ENCODE peak calls at places on chromosomes 12 and 14, in five cellular contexts. F is GM12878, K is HepG2, Y is HCT116, C is K562. R is an unnamed sample.

GRCh38 chr12:25058619-25059018 is 109.7 kb upstream of the BCAT1 start:
- DNase-seq in F (peak), K (no peak), Y (no peak), C (no peak), R (no peak)

GRCh38 chr12:66269757-66270383 is 32.4 kb upstream of the HELB start:
- DNase-seq in F (peak), K (peak), Y (peak), C (peak), R (peak)

GRCh38 chr14:100575266-100575995 is 11.8 kb downstream of the BEGAIN start:
- DNase-seq in F (no peak), K (no peak), Y (no peak), C (no peak), R (no peak)

GRCh38 chr12:66195242-66195641 is 6.2 kb downstream of the IRAK3 start:
- DNase-seq in F (no peak), K (no peak), Y (no peak), C (no peak), R (no peak)

GRCh38 chr14:32298346-32298745 is 30.8 kb upstream of the AKAP6 start:
- DNase-seq in F (no peak), K (no peak), Y (no peak), C (no peak), R (no peak)

GRCh38 chr14:91119556-91120311 is 5.9 kb downstream of the DGLUCY start:
- DNase-seq in F (no peak), K (no peak), Y (peak), C (peak), R (no peak)

GRCh38 chr14:24978862-24979724 is 70.9 kb downstream of the STXBP6 start:
- DNase-seq in F (peak), K (peak), Y (no peak), C (peak), R (no peak)

GRCh38 chr14:33646692-33647260 is 304.1 kb downstream of the EGLN3 start:
- DNase-seq in F (no peak), K (no peak), Y (no peak), C (no peak), R (no peak)

GRCh38 chr12:22014783-22015144 is 31.3 kb upstream of the CMAS start:
- DNase-seq in F (no peak), K (no peak), Y (no peak), C (peak), R (no peak)

GRCh38 chr12:46369095-46369473 is 3.5 kb downstream of the SLC38A2 start:
- DNase-seq in F (no peak), K (no peak), Y (no peak), C (no peak), R (no peak)

GRCh38 chr12:6084261-6084968 is 40.1 kb downstream of the VWF start:
- DNase-seq in F (no peak), K (no peak), Y (peak), C (no peak), R (peak)

GRCh38 chr12:95674088-95674595 is 116.4 kb downstream of the NTN4 start:
- DNase-seq in F (no peak), K (no peak), Y (no peak), C (no peak), R (no peak)

GRCh38 chr14:98227000-98227726 is 1044.8 kb downstream of the BCL11B start:
- DNase-seq in F (peak), K (no peak), Y (no peak), C (no peak), R (no peak)

GRCh38 chr14:97730706-97731105 is 933.5 kb downstream of the VRK1 start:
- DNase-seq in F (no peak), K (no peak), Y (no peak), C (no peak), R (no peak)

GRCh38 chr12:123151679-123152454 is 977 bp upstream of the PITPNM2 start:
- DNase-seq in F (no peak), K (no peak), Y (no peak), C (no peak), R (no peak)

GRCh38 chr14:61838661-61839060 is 76.4 kb downstream of the SNAPC1 start:
- DNase-seq in F (no peak), K (no peak), Y (no peak), C (no peak), R (no peak)

GRCh38 chr12:11719678-11720099 is 70.2 kb downstream of the ETV6 start:
- DNase-seq in F (no peak), K (no peak), Y (no peak), C (peak), R (peak)

GRCh38 chr14:88352299-88353097 is 29.4 kb upstream of the KCNK10 start:
- DNase-seq in F (no peak), K (no peak), Y (no peak), C (no peak), R (no peak)

GRCh38 chr12:131773582-131774221 is 54.5 kb upstream of the MMP17 start:
- DNase-seq in F (peak), K (no peak), Y (no peak), C (no peak), R (no peak)

GRCh38 chr12:11171953-11172675 is 1.1 kb downstream of the SMIM10L1 start:
- DNase-seq in F (no peak), K (peak), Y (no peak), C (no peak), R (peak)

GRCh38 chr14:79649856-79650255 is 561.4 kb downstream of the DIO2 start:
- DNase-seq in F (no peak), K (no peak), Y (no peak), C (no peak), R (no peak)

GRCh38 chr12:45966486-45966885 is 23.9 kb downstream of the SCAF11 start:
- DNase-seq in F (no peak), K (peak), Y (no peak), C (no peak), R (no peak)

GRCh38 chr12:49055978-49056754 is 4.4 kb downstream of the KMT2D start:
- DNase-seq in F (peak), K (peak), Y (peak), C (peak), R (peak)

GRCh38 chr12:5031242-5031641 is 12.4 kb upstream of the KCNA5 start:
- DNase-seq in F (no peak), K (no peak), Y (no peak), C (no peak), R (no peak)

GRCh38 chr12:62627181-62627580 is 160.6 kb downstream of the MON2 start:
- DNase-seq in F (no peak), K (no peak), Y (no peak), C (no peak), R (no peak)

GRCh38 chr14:104394606-104394910 is 185.0 kb upstream of the C14orf180 start:
- DNase-seq in F (no peak), K (no peak), Y (no peak), C (no peak), R (no peak)

GRCh38 chr12:91817512-91817911 is 328.1 kb downstream of the BTG1 start:
- DNase-seq in F (no peak), K (no peak), Y (no peak), C (no peak), R (no peak)

DNA sequence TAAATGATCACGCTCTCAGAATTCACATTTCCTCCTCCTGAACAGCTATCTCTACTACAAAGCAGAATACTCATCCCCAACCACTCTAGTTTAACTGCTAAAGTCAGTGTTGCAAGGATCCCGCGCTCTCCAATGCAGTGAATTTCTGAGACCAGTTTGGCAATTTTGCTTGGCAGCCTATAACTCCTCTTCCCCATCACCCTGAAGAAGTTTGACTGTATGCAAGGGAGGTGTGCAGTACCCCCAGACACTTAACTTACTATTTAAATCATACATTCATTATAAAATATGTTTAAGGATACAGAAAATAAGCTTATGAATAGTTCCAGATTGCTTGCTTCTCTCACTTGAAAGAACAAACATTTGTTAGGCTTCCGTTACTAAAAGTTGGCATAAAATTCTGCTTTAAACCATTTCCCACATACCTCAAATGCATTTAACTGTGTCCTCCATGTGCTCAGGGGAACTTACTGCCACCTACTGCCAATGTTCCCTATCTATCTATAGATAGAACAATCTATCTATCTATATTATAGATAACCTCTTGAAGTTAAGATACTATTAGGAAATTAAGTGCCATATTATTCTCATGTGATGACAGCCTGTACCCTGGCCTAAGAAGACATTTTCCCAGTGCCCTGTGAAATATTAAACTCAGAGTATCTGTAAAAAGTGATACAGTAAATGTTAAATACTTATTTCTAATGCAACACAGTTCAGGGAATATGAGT is 2.4 kb downstream of the LGR5 start:
- DNase-seq in F (no peak), K (no peak), Y (no peak), C (no peak), R (no peak)
- TF ChIP-seq ZBTB33 in F (no peak), K (no peak), Y (no peak), C (no peak), R (no peak)

GRCh38 chr12:34333337-34333736 is 311.0 kb downstream of the ALG10 start:
- DNase-seq in F (no peak), K (no peak), Y (no peak), C (peak), R (no peak)
- TF ChIP-seq ZBTB33 in F (no peak), K (no peak), Y (no peak), C (no peak), R (no peak)

DNA sequence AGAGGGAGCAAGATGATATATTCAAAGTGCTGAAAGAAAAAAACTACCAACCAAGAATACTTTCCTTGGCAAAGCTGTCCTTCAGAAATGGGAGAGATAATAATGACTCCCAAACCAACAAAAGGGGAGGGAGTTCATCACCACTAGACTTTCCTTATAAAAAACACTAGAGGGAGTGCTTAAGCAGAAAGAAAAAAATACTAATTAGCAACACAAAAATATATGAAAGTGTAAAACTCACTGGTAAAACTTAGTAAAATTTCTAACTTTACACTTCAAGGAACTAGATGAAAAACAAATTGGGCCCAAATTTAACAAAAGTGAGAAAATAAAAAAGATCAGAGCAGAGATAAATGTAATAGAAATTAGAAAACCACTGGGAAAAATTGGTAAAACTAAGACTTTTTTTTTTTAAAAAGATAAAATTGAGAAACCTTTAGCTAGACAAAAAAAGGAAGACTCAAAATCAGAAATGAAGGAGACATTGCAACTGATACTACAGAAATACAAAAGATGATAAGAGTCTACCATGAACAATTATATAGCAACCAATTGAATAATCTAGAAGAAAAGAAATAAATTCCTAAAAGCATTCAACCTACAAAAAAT is 60.4 kb upstream of the FAR2 start:
- DNase-seq in F (no peak), K (peak), Y (no peak), C (peak), R (peak)
- TF ChIP-seq ZBTB33 in F (no peak), K (no peak), Y (no peak), C (no peak), R (no peak)

GRCh38 chr12:97995578-97995977 is 519.8 kb upstream of the TMPO start:
- DNase-seq in F (no peak), K (no peak), Y (no peak), C (no peak), R (no peak)
- TF ChIP-seq ZBTB33 in F (no peak), K (no peak), Y (no peak), C (no peak), R (no peak)

GRCh38 chr14:54625158-54625557 is 58.2 kb downstream of the SAMD4A start:
- DNase-seq in F (no peak), K (no peak), Y (no peak), C (no peak), R (no peak)

GRCh38 chr14:54629183-54629582 is 62.3 kb downstream of the SAMD4A start:
- DNase-seq in F (no peak), K (no peak), Y (no peak), C (no peak), R (no peak)

GRCh38 chr14:54629635-54630360 is 62.9 kb downstream of the SAMD4A start:
- DNase-seq in F (no peak), K (no peak), Y (no peak), C (no peak), R (no peak)

GRCh38 chr14:54627325-54627717 is 60.4 kb downstream of the SAMD4A start:
- DNase-seq in F (no peak), K (no peak), Y (no peak), C (no peak), R (no peak)

GRCh38 chr14:54627718-54628345 is 60.9 kb downstream of the SAMD4A start:
- DNase-seq in F (peak), K (no peak), Y (no peak), C (no peak), R (peak)
- TF ChIP-seq ZBTB33 in F (no peak), K (no peak), Y (no peak), C (no peak), R (no peak)

GRCh38 chr14:34933301-34933700 is 49.5 kb upstream of the SRP54 start:
- DNase-seq in F (no peak), K (no peak), Y (no peak), C (no peak), R (no peak)

GRCh38 chr14:34935552-34935951 is 47.2 kb upstream of the SRP54 start:
- DNase-seq in F (no peak), K (peak), Y (no peak), C (no peak), R (no peak)

GRCh38 chr14:34937442-34937841 is 45.4 kb upstream of the SRP54 start:
- DNase-seq in F (no peak), K (no peak), Y (no peak), C (no peak), R (no peak)
- TF ChIP-seq ZBTB33 in F (no peak), K (no peak), Y (no peak), C (no peak), R (no peak)

DNA sequence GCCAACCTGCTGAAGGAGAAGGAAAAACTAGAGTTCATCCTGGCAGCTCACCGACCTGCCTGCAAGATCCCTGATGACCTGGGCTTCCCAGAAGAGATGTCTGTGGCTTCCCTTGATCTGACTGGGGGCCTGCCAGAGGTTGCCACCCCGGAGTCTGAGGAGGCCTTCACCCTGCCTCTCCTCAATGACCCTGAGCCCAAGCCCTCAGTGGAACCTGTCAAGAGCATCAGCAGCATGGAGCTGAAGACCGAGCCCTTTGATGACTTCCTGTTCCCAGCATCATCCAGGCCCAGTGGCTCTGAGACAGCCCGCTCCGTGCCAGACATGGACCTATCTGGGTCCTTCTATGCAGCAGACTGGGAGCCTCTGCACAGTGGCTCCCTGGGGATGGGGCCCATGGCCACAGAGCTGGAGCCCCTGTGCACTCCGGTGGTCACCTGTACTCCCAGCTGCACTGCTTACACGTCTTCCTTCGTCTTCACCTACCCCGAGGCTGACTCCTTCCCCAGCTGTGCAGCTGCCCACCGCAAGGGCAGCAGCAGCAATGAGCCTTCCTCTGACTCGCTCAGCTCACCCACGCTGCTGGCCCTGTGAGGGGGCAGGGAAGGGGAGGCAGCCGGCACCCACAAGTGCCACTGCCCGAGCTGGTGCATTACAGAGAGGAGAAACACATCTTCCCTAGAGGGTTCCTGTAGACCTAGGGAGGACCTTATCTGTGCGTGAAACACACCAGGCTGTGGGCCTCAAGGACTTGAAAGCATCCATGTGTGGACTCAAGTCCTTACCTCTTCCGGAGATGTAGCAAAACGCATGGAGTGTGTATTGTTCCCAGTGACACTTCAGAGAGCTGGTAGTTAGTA is 2.4 kb downstream of the FOS start:
- DNase-seq in F (no peak), K (no peak), Y (no peak), C (no peak), R (no peak)
- TF ChIP-seq ZBTB33 in F (no peak), K (no peak), Y (no peak), C (no peak), R (no peak)

R was measured in SK-N-SH.